ENCODE peak calls at places on chromosomes 4 and X, in seven cellular contexts. R, F, N, G, S, A and M are unnamed samples.

GRCh38 chrX:4265036-4265435 is 551.6 kb upstream of the PRKX start:
- DNase-seq in R (no peak), S (no peak), A (no peak), N (no peak), F (no peak), G (no peak), M (no peak)

GRCh38 chr4:3328814-3329663 is 36.2 kb downstream of the RGS12 start:
- DNase-seq in N (no peak), S (no peak), R (no peak), F (no peak), A (no peak), G (no peak), M (no peak)

GRCh38 chrX:115093206-115093605 is 75.8 kb upstream of the IL13RA2 start:
- DNase-seq in A (no peak), G (no peak), R (no peak), N (no peak), F (no peak), S (no peak), M (no peak)

GRCh38 chr4:19982556-19982955 is 269.1 kb upstream of the SLIT2 start:
- DNase-seq in A (peak; percentile 82), N (no peak), S (no peak), G (peak; percentile 74), R (no peak), F (no peak), M (no peak)

GRCh38 chr4:53562409-53562808 is 28.9 kb downstream of the LNX1 start:
- DNase-seq in R (no peak), A (no peak), N (no peak), G (no peak), S (no peak), F (no peak), M (no peak)

GRCh38 chr4:109658871-109659410 is 44.3 kb downstream of the CASP6 start:
- DNase-seq in A (no peak), R (no peak), G (peak; percentile 3), S (no peak), F (no peak), N (no peak), M (no peak)

GRCh38 chr4:147550626-147551250 is 66.5 kb upstream of the TMEM184C start:
- DNase-seq in N (no peak), R (no peak), G (peak; percentile 72), S (no peak), A (peak; percentile 62), F (no peak), M (no peak)

GRCh38 chr4:106266201-106266600 is 49.8 kb downstream of the TBCK start:
- DNase-seq in N (no peak), F (no peak), G (peak; percentile 56), R (no peak), A (peak; percentile 38), S (peak; percentile 12), M (no peak)

GRCh38 chr4:1693131-1693896 is 9.2 kb upstream of the FAM53A start:
- DNase-seq in N (peak; percentile 71), A (peak; percentile 62), S (peak; percentile 84), R (peak; percentile 72), G (peak; percentile 71), F (peak; percentile 82), M (no peak)

GRCh38 chr4:83340692-83341343 is 6.2 kb upstream of the HPSE start:
- DNase-seq in R (no peak), S (no peak), G (no peak), A (no peak), F (no peak), N (no peak), M (no peak)

GRCh38 chr4:71944956-71945355 is 86.8 kb upstream of the NPFFR2 start:
- DNase-seq in F (no peak), A (peak; percentile 11), R (no peak), S (no peak), G (peak; percentile 54), N (no peak), M (no peak)

GRCh38 chr4:6772223-6772928 is 10.2 kb upstream of the KIAA0232 start:
- DNase-seq in R (no peak), N (no peak), F (no peak), A (no peak), G (no peak), S (no peak), M (no peak)

GRCh38 chr4:113328514-113328913 is 279.1 kb downstream of the ANK2 start:
- DNase-seq in G (peak; percentile 15), S (peak; percentile 58), F (no peak), R (peak; percentile 6), N (no peak), A (no peak), M (no peak)

GRCh38 chr4:183360161-183360919 is 38.1 kb upstream of the CLDN24 start:
- DNase-seq in R (no peak), S (no peak), G (peak; percentile 34), N (no peak), F (no peak), A (peak; percentile 37), M (no peak)

GRCh38 chr4:124863039-124863545 is 150.6 kb upstream of the ANKRD50 start:
- DNase-seq in N (no peak), A (no peak), R (no peak), G (peak; percentile 69), S (no peak), F (no peak), M (no peak)

GRCh38 chr4:169485084-169485483 is 127.3 kb downstream of the NEK1 start:
- DNase-seq in F (no peak), A (peak; percentile 35), R (no peak), S (no peak), G (peak; percentile 15), N (no peak), M (no peak)

GRCh38 chrX:110286126-110286525 is 31.8 kb downstream of the AMMECR1 start:
- DNase-seq in N (no peak), R (no peak), G (peak; percentile 85), F (no peak), A (peak; percentile 87), S (no peak), M (no peak)